ENCODE peak calls at places on chromosomes 1 and 21, in seven cellular contexts. U, J, Q, S, D, V and K are unnamed samples.

GRCh38 chr1:45929257-45929687 is 125.9 kb downstream of the MAST2 start:
- DNase-seq in U (no peak), Q (no peak), S (peak; percentile 92), D (peak; percentile 26), V (no peak), J (no peak), K (peak; percentile 87)

GRCh38 chr1:53413175-53414001 is 45.8 kb upstream of the DMRTB1 start:
- DNase-seq in J (no peak), U (peak; percentile 60), Q (no peak), V (peak; percentile 35), S (peak; percentile 85), D (peak; percentile 16), K (no peak)

GRCh38 chr21:15140321-15141019 is 75.7 kb upstream of the NRIP1 start:
- DNase-seq in V (no peak), D (peak; percentile 99), Q (no peak), U (no peak), J (no peak), S (no peak), K (no peak)

GRCh38 chr1:56627636-56628039 is 17.5 kb upstream of the PRKAA2 start:
- DNase-seq in J (no peak), Q (no peak), S (no peak), D (peak; percentile 9), U (no peak), V (no peak), K (no peak)

GRCh38 chr1:81912383-81912782 is 111.6 kb downstream of the ADGRL2 start:
- DNase-seq in S (no peak), V (no peak), J (no peak), Q (no peak), U (no peak), D (no peak), K (no peak)

GRCh38 chr21:39671986-39672385 is 59.2 kb downstream of the B3GALT5 start:
- DNase-seq in V (no peak), U (no peak), S (no peak), Q (no peak), D (no peak), J (no peak), K (no peak)

GRCh38 chr1:176110203-176110602 is 96.9 kb downstream of the COP1 start:
- DNase-seq in Q (no peak), J (no peak), V (no peak), U (no peak), D (no peak), S (no peak), K (no peak)

GRCh38 chr21:44304041-44304738 is 4.3 kb downstream of the PFKL start:
- DNase-seq in Q (no peak), V (no peak), S (no peak), J (no peak), D (no peak), U (no peak), K (no peak)

GRCh38 chr21:45129231-45129923 is 55.0 kb downstream of the ADARB1 start:
- DNase-seq in S (no peak), U (no peak), Q (peak; percentile 50), J (no peak), V (no peak), D (no peak), K (no peak)

GRCh38 chr1:197424467-197424866 is 156.4 kb downstream of the CRB1 start:
- DNase-seq in V (no peak), D (no peak), J (no peak), Q (no peak), U (no peak), S (no peak), K (no peak)

GRCh38 chr21:44428281-44428942 is 26.9 kb upstream of the LRRC3 start:
- DNase-seq in Q (peak; percentile 86), U (no peak), J (peak; percentile 35), V (peak; percentile 83), S (peak; percentile 89), D (peak; percentile 26), K (peak; percentile 80)

GRCh38 chr1:221719987-221720386 is 21.9 kb downstream of the DUSP10 start:
- DNase-seq in V (no peak), S (no peak), D (no peak), Q (no peak), U (no peak), J (no peak), K (no peak)

GRCh38 chr1:62849031-62849430 is 65.1 kb downstream of the ATG4C start:
- DNase-seq in Q (no peak), S (no peak), J (peak; percentile 2), U (no peak), D (no peak), V (no peak), K (no peak)

GRCh38 chr1:151443846-151444790 is 15.2 kb downstream of the POGZ start:
- DNase-seq in D (peak; percentile 69), U (peak; percentile 38), V (peak; percentile 55), Q (peak; percentile 54), S (peak; percentile 76), J (peak; percentile 77), K (peak; percentile 80)

GRCh38 chr1:116289219-116289618 is 83.8 kb upstream of the ATP1A1 start:
- DNase-seq in Q (no peak), S (no peak), J (no peak), V (no peak), D (peak; percentile 75), U (no peak), K (no peak)

GRCh38 chr1:92907949-92908684 is 53.1 kb downstream of the DIPK1A start:
- DNase-seq in V (no peak), D (no peak), S (no peak), J (no peak), U (no peak), Q (no peak), K (no peak)

GRCh38 chr1:8825985-8826481 is 8.6 kb upstream of the RERE start:
- DNase-seq in D (no peak), S (no peak), U (no peak), Q (no peak), V (no peak), J (no peak), K (no peak)

GRCh38 chr1:88935522-88936222 is 44.3 kb upstream of the GTF2B start:
- DNase-seq in Q (peak; percentile 54), D (peak; percentile 93), V (no peak), U (no peak), J (peak; percentile 46), S (peak; percentile 16), K (peak; percentile 5)

DNA sequence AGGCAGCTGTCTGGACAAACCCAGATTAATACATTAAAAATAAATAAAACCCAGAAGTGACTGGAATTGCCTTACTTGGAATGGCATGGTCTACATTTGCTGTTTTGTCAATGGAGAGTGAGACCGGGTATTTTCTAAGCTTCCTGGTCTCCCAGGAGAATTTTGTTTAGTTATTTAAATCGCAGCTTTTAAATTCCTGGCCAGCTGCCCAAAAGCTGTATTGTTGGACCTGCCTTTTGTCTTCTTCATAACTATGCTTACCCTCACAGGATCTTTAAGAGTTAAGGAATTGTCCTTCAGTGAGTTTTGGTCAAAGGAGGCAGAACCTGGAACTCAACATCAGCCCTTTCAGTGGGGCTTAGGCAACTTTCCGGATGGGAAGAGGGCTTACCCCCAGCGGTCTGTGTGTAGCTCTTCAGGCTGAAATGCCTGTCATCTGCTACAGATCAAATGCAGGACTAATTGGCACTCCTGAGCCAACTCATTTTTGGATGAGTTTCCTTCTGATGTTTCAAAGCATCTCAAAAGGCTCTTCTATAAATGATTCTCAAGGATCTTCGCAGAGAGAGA is 402.7 kb downstream of the SIPA1L2 start:
- DNase-seq in Q (no peak), S (no peak), V (no peak), U (no peak), D (no peak), J (no peak), K (peak; percentile 77)
- TF ChIP-seq YY1 in Q (no peak), S (no peak), V (no peak), U (no peak), D (no peak), J (no peak), K (no peak)

DNA sequence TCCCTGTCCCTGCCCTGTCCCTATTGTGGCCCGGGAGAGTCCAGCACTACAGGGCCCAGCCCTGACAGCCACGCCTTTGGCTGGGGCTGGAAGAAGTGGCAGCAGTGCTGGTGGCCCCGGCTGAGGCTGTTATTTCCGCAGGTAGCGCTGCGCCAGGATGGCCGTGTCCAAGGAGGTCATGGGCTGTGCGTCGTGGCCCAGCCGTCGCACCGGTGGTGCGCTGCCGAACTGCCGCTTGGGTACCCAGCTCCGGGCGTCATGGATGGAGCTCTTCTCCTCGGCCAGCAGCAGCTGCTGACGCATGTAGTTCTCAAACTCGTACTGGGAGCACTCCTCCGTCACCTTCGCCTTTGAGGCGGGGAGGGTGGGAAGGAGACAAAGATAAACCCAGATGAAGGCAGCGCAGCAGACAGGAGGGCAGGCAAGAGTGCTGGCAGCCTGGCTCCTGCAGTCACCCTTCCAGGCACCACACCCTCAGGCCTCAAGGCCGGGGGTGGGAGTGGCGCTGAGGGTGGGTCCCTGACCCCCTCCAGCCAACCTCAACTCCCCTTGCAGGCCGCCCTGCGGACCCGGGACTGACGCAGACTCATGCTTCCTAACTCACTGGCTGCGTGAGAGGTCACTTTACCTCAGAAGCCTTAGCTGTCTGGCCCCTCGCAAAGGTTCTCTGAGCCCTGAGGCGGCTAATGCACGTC is 18.3 kb upstream of the EVA1B start:
- DNase-seq in J (no peak), Q (no peak), U (no peak), S (no peak), D (no peak), V (no peak), K (no peak)
- H3K36me3 ChIP-seq in J (peaks cover 37% of the 10 kb centered on the region), Q (peaks cover 70% of the 10 kb centered on the region), U (peaks cover 4% of the 10 kb centered on the region), S (peaks cover 5% of the 10 kb centered on the region), D (peaks cover 49% of the 10 kb centered on the region), V (peaks cover 14% of the 10 kb centered on the region), K (peaks cover 75% of the 10 kb centered on the region)

GRCh38 chr1:186628910-186629309 is 51.3 kb downstream of the PTGS2 start:
- DNase-seq in Q (no peak), V (no peak), D (no peak), U (no peak), J (no peak), S (no peak), K (no peak)

GRCh38 chr1:186626533-186626932 is 53.7 kb downstream of the PTGS2 start:
- DNase-seq in J (no peak), D (no peak), Q (no peak), U (no peak), V (no peak), S (no peak), K (no peak)

GRCh38 chr1:186629341-186629740 is 50.9 kb downstream of the PTGS2 start:
- DNase-seq in J (no peak), V (no peak), S (no peak), D (no peak), Q (no peak), U (no peak), K (no peak)

GRCh38 chr1:186623547-186623946 is 56.7 kb downstream of the PTGS2 start:
- DNase-seq in Q (no peak), U (no peak), J (no peak), S (no peak), V (no peak), D (no peak), K (no peak)

DNA sequence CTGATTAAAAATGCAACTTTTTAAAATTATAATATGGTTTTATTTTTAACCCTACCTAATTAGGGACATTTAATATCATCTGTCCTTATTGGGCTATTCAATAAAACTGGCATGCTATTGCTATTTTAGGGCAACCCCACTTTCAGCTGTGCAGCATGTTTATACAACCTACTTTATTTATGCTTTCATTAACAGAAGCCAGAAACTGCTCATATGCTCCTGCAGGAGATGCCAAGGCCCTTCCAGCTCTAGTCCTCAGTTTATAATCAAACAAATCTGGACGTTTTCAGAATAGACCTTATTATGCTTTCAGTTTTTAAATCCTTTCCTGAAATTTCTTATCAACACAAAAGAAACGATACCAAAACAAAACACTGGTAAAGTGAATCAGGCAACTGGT is 53.3 kb downstream of the PTGS2 start:
- DNase-seq in U (no peak), J (no peak), Q (no peak), S (no peak), V (no peak), D (no peak), K (no peak)
- H3K9ac ChIP-seq in U (no peak overlapping the region), J (peak overlapping the region; percentile 2), Q (no peak overlapping the region), S (no peak overlapping the region), V (no peak overlapping the region), D (no peak overlapping the region), K (no peak overlapping the region)

GRCh38 chr21:46219591-46220239 is 8.9 kb downstream of the LSS start:
- DNase-seq in S (no peak), D (no peak), U (no peak), V (no peak), Q (no peak), J (no peak), K (no peak)
- TF ChIP-seq YY1 in S (no peak), D (no peak), U (no peak), V (no peak), Q (no peak), J (no peak), K (no peak)